ENCODE peak calls at places on chromosome 1, in six cellular contexts. F is fibroblast of lung, G is aorta, O is spleen, J is right cardiac atrium, E is sigmoid colon. R is an unnamed sample. For H3K27me3, the result is how much of the 10 kb centered on the place peaks cover.

GRCh38 chr1:206700445-206701036 is 15.8 kb downstream of the MAPKAPK2 start:
- DNase-seq in F (no peak), G (no peak), O (no peak), J (no peak), E (peak), R (no peak)

GRCh38 chr1:115706774-115707425 is 61.6 kb downstream of the CASQ2 start:
- DNase-seq in F (peak), G (no peak), O (no peak), J (no peak), E (no peak), R (no peak)

GRCh38 chr1:227403535-227403934 is 85.2 kb upstream of the CDC42BPA start:
- DNase-seq in F (no peak), G (no peak), O (no peak), J (no peak), E (no peak), R (no peak)

GRCh38 chr1:156336242-156336641 is 1.9 kb downstream of the CCT3 start:
- DNase-seq in F (peak), G (no peak), O (no peak), J (no peak), E (no peak), R (no peak)

GRCh38 chr1:192171123-192171522 is 12.9 kb downstream of the RGS18 start:
- DNase-seq in F (no peak), G (no peak), O (no peak), J (no peak), E (no peak), R (no peak)

GRCh38 chr1:67496329-67496728 is 66.1 kb upstream of the SERBP1 start:
- DNase-seq in F (no peak), G (no peak), O (no peak), J (no peak), E (no peak), R (no peak)

GRCh38 chr1:200907611-200908097 is 13.0 kb downstream of the INAVA start:
- DNase-seq in F (no peak), G (no peak), O (peak), J (no peak), E (peak), R (no peak)

GRCh38 chr1:99956755-99957154 is 13.0 kb upstream of the SLC35A3 start:
- DNase-seq in F (no peak), G (no peak), O (no peak), J (no peak), E (no peak), R (no peak)

GRCh38 chr1:59298178-59298583 is 1.3 kb downstream of the FGGY start:
- DNase-seq in F (no peak), G (peak), O (no peak), J (peak), E (peak), R (no peak)

GRCh38 chr1:30929135-30929889 is 20.8 kb upstream of the SDC3 start:
- DNase-seq in F (peak), G (no peak), O (no peak), J (no peak), E (no peak), R (no peak)

DNA sequence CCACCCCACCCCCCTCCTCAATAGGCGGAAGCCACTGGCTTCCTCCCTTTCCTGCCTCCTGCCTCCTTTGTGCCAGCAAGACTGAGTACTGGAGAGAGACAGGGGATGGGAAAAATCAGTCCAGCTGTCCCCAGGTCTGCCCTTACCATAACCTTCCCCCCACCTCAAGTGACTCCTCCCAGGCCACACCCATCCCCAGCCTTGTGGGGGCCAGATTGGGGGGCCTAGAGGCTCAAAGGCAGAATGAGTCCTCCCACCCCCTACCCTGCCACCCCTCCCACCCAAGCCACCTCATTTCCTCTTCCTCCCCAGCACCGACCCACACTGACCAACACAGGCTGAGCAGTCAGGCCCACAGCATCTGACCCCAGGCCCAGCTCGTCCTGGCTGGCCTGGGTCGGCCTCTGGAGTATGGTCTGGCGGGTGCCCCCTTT is at the start of gene TIE1:
- DNase-seq in F (no peak), G (no peak), O (no peak), J (peak), E (no peak), R (no peak)
- H3K4me3 ChIP-seq in F (no peak), G (no peak), O (peak), J (peak), E (no peak), R (no peak)

GRCh38 chr1:107140703-107141490 is at the start of gene NTNG1:
- DNase-seq in F (peak), G (no peak), O (peak), J (peak), E (no peak), R (no peak)
- H3K27me3 ChIP-seq in F (under half), G (under half), O (under half), J (under half), E (under half), R (under half)

GRCh38 chr1:172699111-172699510 is 40.2 kb downstream of the FASLG start:
- DNase-seq in F (peak), G (peak), O (peak), J (no peak), E (no peak), R (peak)
- H3K27ac ChIP-seq in F (no peak), G (no peak), O (peak), J (no peak), E (no peak), R (peak)

DNA sequence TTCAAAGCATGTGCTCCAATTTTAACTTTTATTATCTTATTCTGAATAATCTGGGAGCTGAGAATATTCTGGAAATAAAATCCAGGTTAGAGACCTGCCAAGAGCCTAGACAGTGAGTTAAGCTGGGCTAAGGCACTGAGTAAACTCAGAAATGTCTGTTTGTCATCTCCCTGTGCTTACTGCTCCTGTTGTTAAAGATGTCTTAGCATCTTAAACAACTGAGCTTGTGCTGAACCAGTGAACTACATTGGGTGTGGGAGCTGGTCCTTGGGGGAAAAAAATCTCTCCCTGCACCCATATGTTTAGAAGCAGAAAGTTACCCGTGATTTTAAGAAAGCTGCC is 25.0 kb upstream of the AHCYL1 start:
- DNase-seq in F (no peak), G (no peak), O (no peak), J (no peak), E (no peak), R (no peak)
- H3K4me3 ChIP-seq in F (no peak), G (no peak), O (no peak), J (no peak), E (no peak), R (no peak)

GRCh38 chr1:4954392-4954791 is 300.0 kb downstream of the AJAP1 start:
- DNase-seq in F (no peak), G (no peak), O (no peak), J (no peak), E (no peak), R (no peak)
- H3K27me3 ChIP-seq in F (under half), G (under half), O (under half), J (under half), E (under half), R (under half)

GRCh38 chr1:1243261-1243660 is 3.3 kb downstream of the C1QTNF12 start:
- DNase-seq in F (no peak), G (no peak), O (no peak), J (no peak), E (no peak), R (no peak)
- H3K27ac ChIP-seq in F (no peak), G (no peak), O (no peak), J (no peak), E (no peak), R (no peak)

GRCh38 chr1:203555484-203556046 is 61.6 kb downstream of the OPTC start:
- DNase-seq in F (no peak), G (no peak), O (no peak), J (no peak), E (no peak), R (no peak)
- H3K4me3 ChIP-seq in F (no peak), G (no peak), O (no peak), J (no peak), E (no peak), R (no peak)

GRCh38 chr1:18151436-18151835 is 43.8 kb downstream of the IGSF21 start:
- DNase-seq in F (no peak), G (peak), O (peak), J (no peak), E (no peak), R (no peak)
- H3K27me3 ChIP-seq in F (under half), G (under half), O (under half), J (under half), E (under half), R (under half)